ENCODE peak calls at places on chromosomes 13 and 19, in six cellular contexts. One of them, this sample, is unnamed.

GRCh38 chr19:38543807-38544568 is 73.8 kb downstream of the MAP4K1 start:
- DNase-seq in left ventricle myocardium inferior: peak
- DNase-seq in AML-193: no peak
- DNase-seq in activated naive CD4-positive, alpha-beta T cell: no peak
- DNase-seq in BE2C: peak
- DNase-seq in mucosa of descending colon: peak
- DNase-seq in this sample: peak

GRCh38 chr13:25886438-25887214 is 165.2 kb downstream of the SHISA2 start:
- DNase-seq in mucosa of descending colon: no peak
- DNase-seq in AML-193: no peak
- DNase-seq in BE2C: no peak
- DNase-seq in activated naive CD4-positive, alpha-beta T cell: no peak
- DNase-seq in left ventricle myocardium inferior: no peak
- DNase-seq in this sample: no peak

GRCh38 chr13:95067303-95067702 is 233.9 kb downstream of the ABCC4 start:
- DNase-seq in left ventricle myocardium inferior: no peak
- DNase-seq in mucosa of descending colon: no peak
- DNase-seq in AML-193: no peak
- DNase-seq in BE2C: no peak
- DNase-seq in activated naive CD4-positive, alpha-beta T cell: no peak
- DNase-seq in this sample: no peak

GRCh38 chr13:104314926-104315535 is 1248.8 kb upstream of the SLC10A2 start:
- DNase-seq in mucosa of descending colon: no peak
- DNase-seq in AML-193: no peak
- DNase-seq in left ventricle myocardium inferior: no peak
- DNase-seq in activated naive CD4-positive, alpha-beta T cell: no peak
- DNase-seq in BE2C: no peak
- DNase-seq in this sample: no peak

GRCh38 chr19:3803986-3804385 is 17.8 kb upstream of the MATK start:
- DNase-seq in BE2C: no peak
- DNase-seq in mucosa of descending colon: no peak
- DNase-seq in left ventricle myocardium inferior: no peak
- DNase-seq in activated naive CD4-positive, alpha-beta T cell: no peak
- DNase-seq in AML-193: no peak
- DNase-seq in this sample: no peak

GRCh38 chr19:48608798-48609263 is 2.3 kb downstream of the SPACA4 start:
- DNase-seq in activated naive CD4-positive, alpha-beta T cell: no peak
- DNase-seq in BE2C: peak
- DNase-seq in mucosa of descending colon: no peak
- DNase-seq in AML-193: peak
- DNase-seq in left ventricle myocardium inferior: no peak
- DNase-seq in this sample: no peak

GRCh38 chr19:20078696-20079095 is 896 bp downstream of the ZNF90 start:
- DNase-seq in BE2C: peak
- DNase-seq in mucosa of descending colon: no peak
- DNase-seq in left ventricle myocardium inferior: peak
- DNase-seq in AML-193: no peak
- DNase-seq in activated naive CD4-positive, alpha-beta T cell: no peak
- DNase-seq in this sample: peak

GRCh38 chr19:615619-616018 is 17.7 kb downstream of the POLRMT start:
- DNase-seq in mucosa of descending colon: no peak
- DNase-seq in left ventricle myocardium inferior: no peak
- DNase-seq in BE2C: no peak
- DNase-seq in AML-193: no peak
- DNase-seq in activated naive CD4-positive, alpha-beta T cell: no peak
- DNase-seq in this sample: no peak

GRCh38 chr19:29873024-29873800 is 61.4 kb downstream of the CCNE1 start:
- DNase-seq in BE2C: peak
- DNase-seq in activated naive CD4-positive, alpha-beta T cell: peak
- DNase-seq in mucosa of descending colon: no peak
- DNase-seq in AML-193: no peak
- DNase-seq in left ventricle myocardium inferior: peak
- DNase-seq in this sample: peak

GRCh38 chr19:18698321-18699167 is 15.1 kb downstream of the CRTC1 start:
- DNase-seq in left ventricle myocardium inferior: no peak
- DNase-seq in mucosa of descending colon: no peak
- DNase-seq in AML-193: no peak
- DNase-seq in activated naive CD4-positive, alpha-beta T cell: no peak
- DNase-seq in BE2C: no peak
- DNase-seq in this sample: no peak

GRCh38 chr19:48303367-48303766 is 22.0 kb upstream of the EMP3 start:
- DNase-seq in AML-193: no peak
- DNase-seq in mucosa of descending colon: no peak
- DNase-seq in BE2C: no peak
- DNase-seq in activated naive CD4-positive, alpha-beta T cell: no peak
- DNase-seq in left ventricle myocardium inferior: no peak
- DNase-seq in this sample: no peak

GRCh38 chr19:919157-920050 is 2.3 kb downstream of the KISS1R start:
- DNase-seq in AML-193: no peak
- DNase-seq in BE2C: no peak
- DNase-seq in mucosa of descending colon: peak
- DNase-seq in left ventricle myocardium inferior: no peak
- DNase-seq in activated naive CD4-positive, alpha-beta T cell: no peak
- DNase-seq in this sample: no peak

GRCh38 chr13:20424559-20424852 is 101.2 kb downstream of the CRYL1 start:
- DNase-seq in BE2C: no peak
- DNase-seq in activated naive CD4-positive, alpha-beta T cell: no peak
- DNase-seq in mucosa of descending colon: no peak
- DNase-seq in left ventricle myocardium inferior: no peak
- DNase-seq in AML-193: no peak
- DNase-seq in this sample: no peak

GRCh38 chr19:6415592-6416190 is 8.9 kb downstream of the KHSRP start:
- DNase-seq in left ventricle myocardium inferior: no peak
- DNase-seq in mucosa of descending colon: no peak
- DNase-seq in AML-193: no peak
- DNase-seq in BE2C: no peak
- DNase-seq in activated naive CD4-positive, alpha-beta T cell: no peak
- DNase-seq in this sample: no peak

GRCh38 chr19:53085496-53085895 is 17.7 kb downstream of the ZNF160 start:
- DNase-seq in left ventricle myocardium inferior: no peak
- DNase-seq in mucosa of descending colon: no peak
- DNase-seq in activated naive CD4-positive, alpha-beta T cell: no peak
- DNase-seq in BE2C: no peak
- DNase-seq in AML-193: no peak
- DNase-seq in this sample: no peak

GRCh38 chr19:43739836-43740235 is 14.9 kb downstream of the SMG9 start:
- DNase-seq in activated naive CD4-positive, alpha-beta T cell: no peak
- DNase-seq in BE2C: no peak
- DNase-seq in left ventricle myocardium inferior: no peak
- DNase-seq in mucosa of descending colon: peak
- DNase-seq in AML-193: no peak
- DNase-seq in this sample: no peak

GRCh38 chr13:83825676-83826075 is 56.6 kb downstream of the SLITRK1 start:
- DNase-seq in activated naive CD4-positive, alpha-beta T cell: no peak
- DNase-seq in mucosa of descending colon: no peak
- DNase-seq in BE2C: no peak
- DNase-seq in left ventricle myocardium inferior: no peak
- DNase-seq in AML-193: no peak
- DNase-seq in this sample: no peak

GRCh38 chr13:26964278-26965057 is 203.9 kb upstream of the GPR12 start:
- DNase-seq in AML-193: no peak
- DNase-seq in left ventricle myocardium inferior: no peak
- DNase-seq in BE2C: peak
- DNase-seq in mucosa of descending colon: no peak
- DNase-seq in activated naive CD4-positive, alpha-beta T cell: no peak
- DNase-seq in this sample: peak

GRCh38 chr19:16135410-16136127 is 7.9 kb upstream of the HSH2D start:
- DNase-seq in activated naive CD4-positive, alpha-beta T cell: no peak
- DNase-seq in left ventricle myocardium inferior: no peak
- DNase-seq in mucosa of descending colon: no peak
- DNase-seq in AML-193: no peak
- DNase-seq in BE2C: no peak
- DNase-seq in this sample: no peak

GRCh38 chr19:50300814-50301606 is 28.2 kb downstream of the KCNC3 start:
- DNase-seq in AML-193: no peak
- DNase-seq in activated naive CD4-positive, alpha-beta T cell: no peak
- DNase-seq in left ventricle myocardium inferior: no peak
- DNase-seq in mucosa of descending colon: no peak
- DNase-seq in BE2C: no peak
- DNase-seq in this sample: no peak

GRCh38 chr19:41351339-41352245 is 2.1 kb downstream of the TGFB1 start:
- DNase-seq in mucosa of descending colon: peak
- DNase-seq in left ventricle myocardium inferior: peak
- DNase-seq in AML-193: peak
- DNase-seq in activated naive CD4-positive, alpha-beta T cell: peak
- DNase-seq in BE2C: peak
- DNase-seq in this sample: peak

GRCh38 chr13:27379694-27380596 is 44.5 kb upstream of the GTF3A start:
- DNase-seq in mucosa of descending colon: peak
- DNase-seq in activated naive CD4-positive, alpha-beta T cell: peak
- DNase-seq in BE2C: peak
- DNase-seq in left ventricle myocardium inferior: peak
- DNase-seq in AML-193: peak
- DNase-seq in this sample: peak

GRCh38 chr13:100753391-100753790 is 78.8 kb upstream of the TMTC4 start:
- DNase-seq in AML-193: no peak
- DNase-seq in mucosa of descending colon: no peak
- DNase-seq in BE2C: no peak
- DNase-seq in activated naive CD4-positive, alpha-beta T cell: no peak
- DNase-seq in left ventricle myocardium inferior: no peak
- DNase-seq in this sample: no peak

GRCh38 chr19:44643605-44644390 is at the start of gene PVR:
- DNase-seq in mucosa of descending colon: peak
- DNase-seq in AML-193: peak
- DNase-seq in BE2C: peak
- DNase-seq in activated naive CD4-positive, alpha-beta T cell: no peak
- DNase-seq in left ventricle myocardium inferior: peak
- DNase-seq in this sample: peak

GRCh38 chr19:31289381-31289880 is 59.8 kb downstream of the TSHZ3 start:
- DNase-seq in mucosa of descending colon: no peak
- DNase-seq in left ventricle myocardium inferior: no peak
- DNase-seq in activated naive CD4-positive, alpha-beta T cell: no peak
- DNase-seq in BE2C: no peak
- DNase-seq in AML-193: no peak
- DNase-seq in this sample: no peak

GRCh38 chr13:46184277-46184699 is 2.3 kb upstream of the LCP1 start:
- DNase-seq in mucosa of descending colon: peak
- DNase-seq in AML-193: peak
- DNase-seq in BE2C: peak
- DNase-seq in left ventricle myocardium inferior: peak
- DNase-seq in activated naive CD4-positive, alpha-beta T cell: peak
- DNase-seq in this sample: peak

GRCh38 chr13:113929628-113930615 is 44.0 kb downstream of the C13orf46 start:
- DNase-seq in left ventricle myocardium inferior: peak
- DNase-seq in mucosa of descending colon: no peak
- DNase-seq in BE2C: no peak
- DNase-seq in activated naive CD4-positive, alpha-beta T cell: no peak
- DNase-seq in AML-193: no peak
- DNase-seq in this sample: no peak

GRCh38 chr13:79995334-79995733 is 345.6 kb downstream of the SPRY2 start:
- DNase-seq in mucosa of descending colon: no peak
- DNase-seq in BE2C: no peak
- DNase-seq in activated naive CD4-positive, alpha-beta T cell: no peak
- DNase-seq in left ventricle myocardium inferior: no peak
- DNase-seq in AML-193: no peak
- DNase-seq in this sample: no peak

GRCh38 chr13:72168126-72168525 is 301.1 kb upstream of the DACH1 start:
- DNase-seq in BE2C: no peak
- DNase-seq in mucosa of descending colon: no peak
- DNase-seq in activated naive CD4-positive, alpha-beta T cell: no peak
- DNase-seq in AML-193: no peak
- DNase-seq in left ventricle myocardium inferior: no peak
- DNase-seq in this sample: no peak

GRCh38 chr19:5298502-5298901 is 42.1 kb downstream of the PTPRS start:
- DNase-seq in BE2C: no peak
- DNase-seq in mucosa of descending colon: no peak
- DNase-seq in activated naive CD4-positive, alpha-beta T cell: no peak
- DNase-seq in left ventricle myocardium inferior: no peak
- DNase-seq in AML-193: no peak
- DNase-seq in this sample: no peak

GRCh38 chr19:28504727-28505126 is 708.2 kb downstream of the UQCRFS1 start:
- DNase-seq in mucosa of descending colon: no peak
- DNase-seq in activated naive CD4-positive, alpha-beta T cell: no peak
- DNase-seq in left ventricle myocardium inferior: no peak
- DNase-seq in BE2C: no peak
- DNase-seq in AML-193: no peak
- DNase-seq in this sample: no peak

GRCh38 chr13:76854209-76854608 is 32.0 kb downstream of the KCTD12 start:
- DNase-seq in BE2C: no peak
- DNase-seq in AML-193: no peak
- DNase-seq in activated naive CD4-positive, alpha-beta T cell: no peak
- DNase-seq in left ventricle myocardium inferior: no peak
- DNase-seq in mucosa of descending colon: no peak
- DNase-seq in this sample: no peak

GRCh38 chr13:40644838-40645620 is 21.4 kb downstream of the FOXO1 start:
- DNase-seq in mucosa of descending colon: no peak
- DNase-seq in activated naive CD4-positive, alpha-beta T cell: no peak
- DNase-seq in left ventricle myocardium inferior: no peak
- DNase-seq in AML-193: no peak
- DNase-seq in BE2C: no peak
- DNase-seq in this sample: no peak

This sample was measured in left cardiac atrium.